ENCODE peak calls at places on chromosomes 11 and 22, in seven cellular contexts. B, C, K, E, R, M and O are unnamed samples. For H3K27me3 and H3K4me1, the result is how much of the 10 kb centered on the place peaks cover.

GRCh38 chr11:79100093-79100704 is 340.6 kb downstream of the TENM4 start:
- DNase-seq in B (no peak), C (peak), M (peak), E (no peak), R (peak), K (no peak), O (no peak)

GRCh38 chr11:15780837-15781236 is 575.5 kb downstream of the SOX6 start:
- DNase-seq in M (no peak), K (no peak), E (no peak), C (no peak), R (no peak), B (no peak), O (no peak)

GRCh38 chr22:31618057-31618456 is 44.0 kb downstream of the PISD start:
- DNase-seq in B (no peak), E (no peak), R (peak), K (no peak), M (no peak), C (no peak), O (no peak)

GRCh38 chr11:6200975-6201374 is 2.0 kb downstream of the OR52W1 start:
- DNase-seq in K (no peak), R (no peak), E (peak), B (peak), M (peak), C (no peak), O (no peak)

GRCh38 chr22:46073683-46074504 is 76.4 kb upstream of the PPARA start:
- DNase-seq in B (peak), E (peak), K (peak), R (no peak), M (peak), C (peak), O (peak)

GRCh38 chr11:72278911-72279310 is 34.9 kb upstream of the PHOX2A start:
- DNase-seq in R (no peak), E (no peak), K (no peak), B (no peak), C (peak), M (no peak), O (no peak)

GRCh38 chr11:83006877-83007330 is 64.8 kb downstream of the RAB30 start:
- DNase-seq in R (no peak), E (no peak), M (peak), B (no peak), C (no peak), K (no peak), O (no peak)

GRCh38 chr22:44755418-44755817 is 3.0 kb downstream of the ARHGAP8 start:
- DNase-seq in K (no peak), R (peak), C (no peak), M (no peak), E (no peak), B (no peak), O (no peak)

GRCh38 chr22:35664955-35665577 is 16.8 kb downstream of the APOL6 start:
- DNase-seq in R (no peak), C (no peak), E (no peak), M (no peak), K (no peak), B (no peak), O (no peak)

GRCh38 chr11:35307221-35307621 is 112.1 kb downstream of the SLC1A2 start:
- DNase-seq in B (no peak), E (no peak), K (no peak), R (no peak), M (no peak), C (no peak), O (no peak)

GRCh38 chr11:78801161-78801884 is 226.7 kb upstream of the NARS2 start:
- DNase-seq in M (peak), E (peak), K (peak), B (peak), C (peak), R (peak), O (no peak)

GRCh38 chr22:46596819-46597218 is 23.4 kb upstream of the GRAMD4 start:
- DNase-seq in E (no peak), B (peak), K (no peak), R (peak), C (peak), M (no peak), O (no peak)

GRCh38 chr11:78181155-78181554 is 7.3 kb downstream of the KCTD21 start:
- DNase-seq in R (no peak), E (no peak), M (no peak), K (no peak), B (no peak), C (no peak), O (no peak)

GRCh38 chr11:118245946-118246562 is 6.1 kb downstream of the MPZL3 start:
- DNase-seq in B (no peak), M (no peak), C (no peak), K (no peak), R (no peak), E (no peak), O (no peak)

GRCh38 chr11:66360406-66361073 is 11.0 kb downstream of the SLC29A2 start:
- DNase-seq in C (no peak), R (no peak), K (no peak), M (no peak), E (no peak), B (no peak), O (no peak)

GRCh38 chr11:20707876-20708275 is 38.5 kb downstream of the NELL1 start:
- DNase-seq in C (no peak), R (no peak), E (no peak), M (no peak), K (no peak), B (no peak), O (no peak)

GRCh38 chr11:107563702-107564101 is 1.8 kb downstream of the ALKBH8 start:
- DNase-seq in C (peak), M (peak), B (no peak), E (peak), K (no peak), R (peak), O (no peak)

GRCh38 chr11:133501643-133502535 is 30.4 kb downstream of the OPCML start:
- DNase-seq in M (no peak), B (peak), E (no peak), K (no peak), C (no peak), R (no peak), O (no peak)

GRCh38 chr11:77705195-77705876 is 67.7 kb upstream of the CLNS1A start:
- DNase-seq in K (no peak), M (no peak), C (peak), R (no peak), B (no peak), E (no peak), O (no peak)

GRCh38 chr22:19488884-19489843 is 9.4 kb downstream of the CDC45 start:
- DNase-seq in E (no peak), R (no peak), M (no peak), C (no peak), K (no peak), B (no peak), O (no peak)

GRCh38 chr11:8826145-8826786 is 84.7 kb upstream of the AKIP1 start:
- DNase-seq in B (no peak), R (no peak), C (no peak), M (peak), E (no peak), K (no peak), O (no peak)

GRCh38 chr22:50627452-50627913 is 469 bp downstream of the ARSA start:
- DNase-seq in M (no peak), E (no peak), C (peak), R (peak), K (no peak), B (no peak), O (peak)
- TF ChIP-seq CTCF in M (no peak), E (no peak), C (no peak), R (no peak), K (no peak), B (no peak), O (no peak)

GRCh38 chr22:17592201-17592600 is 28.9 kb downstream of the SLC25A18 start:
- DNase-seq in K (no peak), E (no peak), R (no peak), C (no peak), M (no peak), B (no peak), O (no peak)
- H3K27me3 ChIP-seq in K (under half), E (under half), R (under half), C (under half), M (under half), B (under half), O (under half)

DNA sequence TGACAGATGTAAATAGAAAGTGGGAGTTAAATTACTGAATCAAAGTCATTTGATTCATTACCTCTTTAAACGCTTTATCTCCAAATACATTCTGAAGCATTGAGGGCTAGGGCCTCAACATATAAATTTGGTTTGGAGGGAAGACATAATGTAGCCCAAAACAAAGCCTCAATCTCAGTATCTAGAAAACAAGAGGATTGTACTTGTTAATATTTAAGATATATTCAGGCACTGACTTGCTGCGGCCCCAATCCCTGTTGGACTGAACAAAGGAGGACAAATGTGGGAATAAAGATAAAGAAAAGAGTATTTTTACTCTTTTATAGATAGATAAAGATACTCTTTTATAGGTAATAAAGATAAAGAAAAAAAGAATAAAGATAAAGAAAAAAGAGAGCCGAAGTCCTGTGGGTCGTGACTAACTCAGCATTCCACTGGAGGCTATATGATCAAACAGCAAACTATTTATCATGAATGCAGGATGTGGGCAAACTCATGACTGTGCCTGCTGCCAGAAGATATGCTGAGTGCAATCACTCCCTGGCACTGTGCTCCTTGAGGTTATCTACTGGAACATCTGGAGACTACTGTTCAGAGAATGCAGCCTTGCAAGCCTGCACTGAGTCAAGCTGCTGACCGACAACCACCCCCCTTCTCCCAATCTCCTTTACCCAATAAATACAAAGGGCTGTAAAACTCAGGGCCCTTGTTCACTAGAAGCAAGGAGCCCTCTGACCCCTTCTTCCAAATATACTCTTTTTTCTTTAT is 6.9 kb downstream of the OR10V1 start:
- DNase-seq in E (no peak), R (peak), M (no peak), K (no peak), B (no peak), C (peak), O (peak)
- H3K4me1 ChIP-seq in E (under half), R (under half), M (under half), K (under half), B (under half), C (under half), O (under half)

GRCh38 chr22:39316440-39317083 is 2.9 kb downstream of the RPL3 start:
- DNase-seq in K (peak), M (peak), R (peak), C (peak), E (peak), B (peak), O (peak)

GRCh38 chr22:39315389-39315788 is 4.0 kb downstream of the RPL3 start:
- DNase-seq in M (peak), R (no peak), B (no peak), E (no peak), C (no peak), K (no peak), O (no peak)

GRCh38 chr22:39312410-39312809 is 7.0 kb downstream of the RPL3 start:
- DNase-seq in K (no peak), E (no peak), B (no peak), R (no peak), M (no peak), C (no peak), O (peak)

GRCh38 chr22:39313258-39314001 is 6.0 kb downstream of the RPL3 start:
- DNase-seq in B (no peak), E (no peak), K (no peak), C (no peak), R (no peak), M (peak), O (no peak)

DNA sequence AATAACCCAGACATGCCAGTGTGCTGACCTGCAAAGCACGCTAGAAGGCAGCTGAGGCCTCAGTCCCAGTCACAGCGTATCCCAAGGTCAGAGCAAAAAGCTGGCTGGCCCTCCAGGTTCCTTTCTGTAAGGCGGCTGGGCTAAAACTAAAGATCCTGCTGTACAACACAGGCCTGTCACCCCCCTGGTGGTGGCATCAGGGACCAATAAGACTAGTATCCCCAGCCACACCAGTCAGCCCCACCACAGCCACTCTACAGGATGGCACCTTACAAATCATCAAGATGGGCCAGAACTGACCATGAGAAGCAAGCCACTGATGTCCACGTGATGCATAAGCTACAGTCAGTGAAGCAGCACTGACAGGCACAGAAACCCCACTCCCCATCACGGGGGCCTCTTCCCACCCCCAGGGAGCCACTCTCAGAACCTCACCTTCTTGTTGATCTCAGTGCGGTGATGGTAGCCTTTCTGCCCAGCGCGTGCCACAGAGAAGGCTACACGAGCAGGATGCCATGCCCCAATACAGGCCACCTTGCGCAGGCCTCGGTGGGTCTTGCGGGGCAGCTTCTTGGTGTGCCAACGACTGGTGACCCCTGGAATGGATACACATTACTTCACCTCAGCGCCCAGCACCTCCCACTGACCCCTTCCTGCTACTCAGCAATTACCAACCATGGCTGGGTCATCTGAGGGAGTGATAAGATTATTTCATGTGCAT is 5.0 kb downstream of the RPL3 start:
- DNase-seq in B (no peak), R (no peak), K (no peak), E (no peak), C (no peak), M (peak), O (no peak)
- TF ChIP-seq CTCF in B (no peak), R (no peak), K (no peak), E (peak), C (no peak), M (peak), O (no peak)